ENCODE peak calls at places on chromosomes 3 and 15, in six cellular contexts. A, I, R, K, W and O are unnamed samples. For H3K9me3, the result is how much of the 10 kb centered on the place peaks cover.

GRCh38 chr15:90864507-90864906 is 3.9 kb upstream of the FURIN start:
- DNase-seq in A (no peak), I (no peak), R (no peak), K (no peak), W (no peak), O (no peak)

GRCh38 chr15:59812185-59812870 is 123.2 kb upstream of the BNIP2 start:
- DNase-seq in A (no peak), I (peak), R (no peak), K (no peak), W (no peak), O (no peak)

GRCh38 chr3:186951640-186952552 is 21.6 kb downstream of the ST6GAL1 start:
- DNase-seq in A (no peak), I (no peak), R (no peak), K (no peak), W (no peak), O (no peak)

GRCh38 chr15:99090011-99090699 is 14.7 kb upstream of the SYNM start:
- DNase-seq in A (peak), I (no peak), R (no peak), K (no peak), W (no peak), O (no peak)

GRCh38 chr3:50154840-50155490 is at the start of gene SEMA3F:
- DNase-seq in A (peak), I (peak), R (peak), K (no peak), W (no peak), O (peak)

GRCh38 chr15:51129513-51130197 is 34.9 kb upstream of the TNFAIP8L3 start:
- DNase-seq in A (no peak), I (no peak), R (no peak), K (no peak), W (no peak), O (no peak)

GRCh38 chr15:38130200-38130567 is 122.5 kb upstream of the SPRED1 start:
- DNase-seq in A (peak), I (no peak), R (peak), K (peak), W (no peak), O (no peak)

GRCh38 chr3:23921052-23921511 is 4.2 kb downstream of the RPL15 start:
- DNase-seq in A (no peak), I (no peak), R (no peak), K (no peak), W (no peak), O (no peak)

GRCh38 chr3:141877911-141878310 is 1.5 kb downstream of the ATP1B3 start:
- DNase-seq in A (no peak), I (no peak), R (peak), K (no peak), W (no peak), O (no peak)

GRCh38 chr15:75732809-75733451 is 20.3 kb upstream of the CSPG4 start:
- DNase-seq in A (peak), I (peak), R (peak), K (no peak), W (peak), O (peak)

DNA sequence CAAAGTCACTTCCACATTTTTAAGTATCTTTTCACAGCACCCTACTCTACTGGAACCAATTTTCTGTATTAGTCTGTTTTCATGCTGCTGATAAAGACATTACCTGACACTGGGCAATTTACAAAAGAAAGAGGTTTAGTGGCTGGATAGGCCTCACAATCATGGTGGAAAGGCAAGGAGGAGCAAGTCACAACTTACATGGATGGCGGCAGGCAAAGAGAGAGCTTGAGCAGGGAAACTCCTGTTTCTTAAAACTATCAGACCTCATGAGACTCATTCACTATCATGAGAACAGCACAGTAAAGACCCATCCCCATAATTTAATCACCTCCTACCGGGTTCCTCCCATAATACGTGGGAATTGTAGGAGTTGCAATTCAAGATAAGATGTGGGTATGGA is 18.7 kb downstream of the MCCC1 start:
- DNase-seq in A (no peak), I (no peak), R (no peak), K (no peak), W (no peak), O (no peak)
- H3K9me3 ChIP-seq in A (under half), I (under half), R (under half), K (under half), W (under half), O (under half)

DNA sequence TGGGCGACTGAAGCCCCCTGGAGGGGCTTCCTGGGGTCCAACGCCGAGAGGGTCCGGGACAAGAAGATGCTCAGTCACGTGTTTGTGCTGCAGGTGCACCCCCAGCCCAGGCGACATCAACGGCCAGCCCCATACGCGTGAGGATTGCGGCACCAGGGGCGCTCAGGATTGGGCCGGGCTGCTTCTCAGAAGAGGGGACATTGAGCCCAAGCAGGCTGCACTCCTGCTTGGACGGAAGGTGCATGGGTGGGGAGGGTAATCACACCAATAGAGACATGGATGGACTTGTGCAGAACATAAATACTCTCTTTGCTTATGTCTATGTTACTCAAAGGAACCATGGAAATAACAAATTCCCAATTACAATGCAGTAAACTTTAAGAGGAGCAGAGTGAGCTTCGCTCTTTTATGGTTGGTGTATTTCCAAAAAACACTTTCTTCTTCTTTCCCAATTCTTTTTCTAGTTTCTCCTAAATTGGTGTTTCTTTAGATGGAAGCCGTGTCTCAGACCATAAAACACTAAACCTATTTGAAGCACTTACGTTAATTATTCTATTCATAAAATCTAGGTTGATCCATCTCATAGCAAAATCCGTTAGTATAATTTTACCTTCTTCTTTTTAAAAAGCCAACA is 182.7 kb downstream of the GOLGA6L6 start:
- DNase-seq in A (no peak), I (no peak), R (no peak), K (no peak), W (no peak), O (no peak)
- H3K9me3 ChIP-seq in A (under half), I (under half), R (under half), K (half or more), W (under half), O (under half)

GRCh38 chr3:195597848-195598247 is 14.1 kb upstream of the APOD start:
- DNase-seq in A (no peak), I (peak), R (peak), K (no peak), W (no peak), O (no peak)
- H3K9me3 ChIP-seq in A (under half), I (under half), R (under half), K (under half), W (under half), O (under half)

DNA sequence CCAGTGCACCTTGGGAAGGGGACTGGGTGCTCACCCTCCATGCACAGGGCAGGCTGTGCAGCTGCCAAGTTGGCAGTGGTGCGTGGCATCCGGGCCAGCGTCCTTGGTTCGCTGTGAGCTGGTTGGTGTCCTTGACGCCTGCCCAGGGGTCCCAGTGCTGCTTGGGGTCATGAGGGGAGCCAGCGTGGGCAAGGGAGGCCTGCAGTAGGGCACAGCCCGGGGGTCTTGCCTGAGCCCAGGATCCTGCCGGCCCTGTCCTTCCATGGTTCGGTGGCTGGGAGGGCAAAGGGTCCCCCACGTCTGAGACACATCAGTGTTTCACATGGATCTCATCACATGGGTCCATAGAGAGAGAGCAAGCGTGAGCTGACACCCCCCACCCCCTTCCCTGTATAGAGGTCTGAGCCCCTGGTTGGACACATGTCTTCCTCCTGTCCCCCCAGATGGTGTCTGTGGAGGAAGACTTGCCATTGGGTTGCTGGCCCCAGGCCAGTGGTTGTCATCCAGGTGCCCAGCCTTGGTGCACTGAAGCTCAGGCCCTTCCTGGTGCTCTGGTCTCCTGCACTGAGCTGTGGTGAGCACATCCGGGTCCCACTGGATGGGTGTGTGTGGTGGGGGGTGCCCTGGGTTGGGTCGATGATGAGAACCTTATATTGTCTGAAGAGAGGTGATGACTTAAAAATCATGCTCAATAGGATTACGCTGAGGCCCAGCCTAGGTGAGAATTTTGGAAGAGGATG is 232.3 kb downstream of the SNRPN start:
- DNase-seq in A (no peak), I (no peak), R (no peak), K (no peak), W (no peak), O (no peak)
- H3K9me3 ChIP-seq in A (under half), I (under half), R (under half), K (half or more), W (under half), O (under half)

DNA sequence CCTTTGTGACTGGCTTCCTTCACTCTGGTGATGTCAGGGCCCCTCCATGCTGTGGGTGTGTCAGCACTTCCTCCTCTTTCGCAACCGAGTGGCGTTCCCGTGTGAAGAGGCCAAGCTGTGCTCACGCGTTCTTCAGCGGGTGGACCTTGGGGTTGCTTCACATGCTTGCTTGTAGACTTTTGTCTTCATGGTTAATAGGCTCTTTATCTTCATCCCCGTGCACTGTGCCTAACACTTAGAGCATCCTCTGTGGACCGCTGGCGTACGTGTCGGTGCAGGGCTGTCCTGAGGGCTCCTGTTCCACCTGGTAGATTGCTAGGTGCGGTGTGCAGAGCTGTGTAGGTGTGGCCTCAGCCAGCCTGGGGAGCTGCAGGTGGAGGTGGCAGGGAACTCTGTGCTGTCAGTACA is 182.3 kb downstream of the OR4M2 start:
- DNase-seq in A (no peak), I (peak), R (no peak), K (no peak), W (no peak), O (peak)
- H3K9me3 ChIP-seq in A (under half), I (under half), R (under half), K (under half), W (under half), O (under half)

GRCh38 chr3:138642226-138642926 is 33.8 kb downstream of the FAIM start:
- DNase-seq in A (no peak), I (no peak), R (no peak), K (no peak), W (no peak), O (no peak)
- H3K9me3 ChIP-seq in A (under half), I (under half), R (under half), K (under half), W (under half), O (under half)

DNA sequence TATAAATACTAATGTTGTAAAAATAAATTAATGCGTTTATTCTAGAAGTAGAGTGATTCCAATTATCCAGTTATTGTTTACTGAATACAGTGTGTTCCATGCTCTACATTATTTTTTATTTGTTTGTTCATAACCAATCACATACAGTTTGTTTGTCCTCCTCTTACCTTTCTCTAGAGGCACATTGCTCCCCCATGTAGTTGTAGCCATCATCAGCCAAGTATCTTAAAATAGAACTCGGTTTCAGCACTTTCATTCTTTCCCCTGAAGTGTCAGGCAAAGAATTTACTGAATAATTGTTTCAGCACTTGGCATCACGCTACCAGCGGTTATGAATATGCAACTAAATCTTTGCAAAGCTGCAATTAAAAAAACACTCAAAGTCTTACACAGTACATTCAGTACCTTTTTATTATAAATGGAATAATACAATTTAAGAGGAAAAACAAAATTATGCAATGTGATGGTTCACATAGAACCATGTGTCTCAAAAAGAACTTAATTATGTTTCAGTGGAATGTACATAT is 448.6 kb upstream of the ATP10A start:
- DNase-seq in A (no peak), I (no peak), R (no peak), K (no peak), W (no peak), O (no peak)
- H3K9me3 ChIP-seq in A (under half), I (under half), R (under half), K (under half), W (under half), O (under half)

DNA sequence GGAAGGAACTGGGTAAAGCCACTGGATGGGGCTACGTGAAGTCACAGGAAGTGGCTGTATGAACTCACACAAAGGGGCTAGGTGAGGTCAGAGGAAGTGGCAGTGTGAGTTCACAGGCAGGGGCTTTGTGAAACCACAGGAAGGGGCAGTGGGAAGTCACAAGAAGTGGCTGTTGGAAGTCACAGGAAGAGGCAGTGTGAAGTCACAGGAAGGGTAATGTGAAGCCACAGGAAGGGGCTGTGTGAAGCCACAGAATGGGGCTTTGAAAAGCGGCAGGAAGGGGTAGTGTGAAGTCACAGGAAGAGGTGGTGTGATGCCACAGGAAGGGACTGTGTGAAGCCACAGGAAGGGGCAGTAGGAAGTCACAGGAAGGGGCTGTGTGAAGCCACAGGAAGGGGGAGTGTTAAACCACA is 34.6 kb downstream of the GASK1A start:
- DNase-seq in A (no peak), I (no peak), R (no peak), K (no peak), W (no peak), O (no peak)
- H3K9me3 ChIP-seq in A (under half), I (under half), R (under half), K (under half), W (under half), O (under half)